ENCODE peak calls at places on chromosomes 12 and 14, in nine cellular contexts. One of them, this sample, is unnamed.

GRCh38 chr14:100261621-100262020 is 22.7 kb downstream of the YY1 start:
- DNase-seq in aorta: no peak
- DNase-seq in sigmoid colon: no peak
- DNase-seq in GM13977: no peak
- DNase-seq in astrocyte of the cerebellum: no peak
- DNase-seq in stimulated activated CD4-positive, alpha-beta T cell treated with anti-CD3 and anti-CD28 coated beads, Interleukin-15, amount 100 ng/mL, for 24 hours: peak; percentile 36
- DNase-seq in NCI-H748 treated with DMSO at 0.1 percent for 48 hours: no peak
- DNase-seq in prostate gland: no peak
- DNase-seq in adipocyte: no peak
- DNase-seq in this sample: no peak

GRCh38 chr12:122471324-122472226 is 29.2 kb downstream of the ZCCHC8 start:
- DNase-seq in aorta: no peak
- DNase-seq in sigmoid colon: no peak
- DNase-seq in GM13977: peak; percentile 54
- DNase-seq in astrocyte of the cerebellum: peak; percentile 72
- DNase-seq in stimulated activated CD4-positive, alpha-beta T cell treated with anti-CD3 and anti-CD28 coated beads, Interleukin-15, amount 100 ng/mL, for 24 hours: no peak
- DNase-seq in NCI-H748 treated with DMSO at 0.1 percent for 48 hours: peak; percentile 34
- DNase-seq in prostate gland: peak; percentile 16
- DNase-seq in adipocyte: peak; percentile 93
- DNase-seq in this sample: no peak

GRCh38 chr12:131950182-131950913 is 606 bp downstream of the EP400 start:
- DNase-seq in aorta: peak; percentile 85
- DNase-seq in sigmoid colon: peak; percentile 70
- DNase-seq in GM13977: peak; percentile 58
- DNase-seq in astrocyte of the cerebellum: no peak
- DNase-seq in stimulated activated CD4-positive, alpha-beta T cell treated with anti-CD3 and anti-CD28 coated beads, Interleukin-15, amount 100 ng/mL, for 24 hours: peak; percentile 54
- DNase-seq in NCI-H748 treated with DMSO at 0.1 percent for 48 hours: no peak
- DNase-seq in prostate gland: no peak
- DNase-seq in adipocyte: peak; percentile 70
- DNase-seq in this sample: no peak

GRCh38 chr14:104103061-104104005 is 17.8 kb downstream of the ASPG start:
- DNase-seq in aorta: peak; percentile 72
- DNase-seq in sigmoid colon: no peak
- DNase-seq in GM13977: no peak
- DNase-seq in astrocyte of the cerebellum: no peak
- DNase-seq in stimulated activated CD4-positive, alpha-beta T cell treated with anti-CD3 and anti-CD28 coated beads, Interleukin-15, amount 100 ng/mL, for 24 hours: no peak
- DNase-seq in NCI-H748 treated with DMSO at 0.1 percent for 48 hours: no peak
- DNase-seq in prostate gland: no peak
- DNase-seq in adipocyte: no peak
- DNase-seq in this sample: peak; percentile 71

GRCh38 chr12:50482566-50482965 is 22.2 kb upstream of the DIP2B start:
- DNase-seq in aorta: no peak
- DNase-seq in sigmoid colon: no peak
- DNase-seq in GM13977: no peak
- DNase-seq in astrocyte of the cerebellum: no peak
- DNase-seq in stimulated activated CD4-positive, alpha-beta T cell treated with anti-CD3 and anti-CD28 coated beads, Interleukin-15, amount 100 ng/mL, for 24 hours: no peak
- DNase-seq in NCI-H748 treated with DMSO at 0.1 percent for 48 hours: no peak
- DNase-seq in prostate gland: no peak
- DNase-seq in adipocyte: no peak
- DNase-seq in this sample: no peak

GRCh38 chr12:94938583-94938982 is 64.9 kb downstream of the NDUFA12 start:
- DNase-seq in aorta: no peak
- DNase-seq in sigmoid colon: no peak
- DNase-seq in GM13977: no peak
- DNase-seq in astrocyte of the cerebellum: no peak
- DNase-seq in stimulated activated CD4-positive, alpha-beta T cell treated with anti-CD3 and anti-CD28 coated beads, Interleukin-15, amount 100 ng/mL, for 24 hours: no peak
- DNase-seq in NCI-H748 treated with DMSO at 0.1 percent for 48 hours: no peak
- DNase-seq in prostate gland: no peak
- DNase-seq in adipocyte: no peak
- DNase-seq in this sample: no peak

GRCh38 chr12:37543966-37544668 is 772.5 kb upstream of the ALG10B start:
- DNase-seq in aorta: no peak
- DNase-seq in sigmoid colon: no peak
- DNase-seq in GM13977: no peak
- DNase-seq in astrocyte of the cerebellum: no peak
- DNase-seq in stimulated activated CD4-positive, alpha-beta T cell treated with anti-CD3 and anti-CD28 coated beads, Interleukin-15, amount 100 ng/mL, for 24 hours: no peak
- DNase-seq in NCI-H748 treated with DMSO at 0.1 percent for 48 hours: no peak
- DNase-seq in prostate gland: no peak
- DNase-seq in adipocyte: no peak
- DNase-seq in this sample: no peak

GRCh38 chr12:90627180-90627896 is 327.6 kb downstream of the CCER1 start:
- DNase-seq in aorta: no peak
- DNase-seq in sigmoid colon: no peak
- DNase-seq in GM13977: no peak
- DNase-seq in astrocyte of the cerebellum: peak; percentile 4
- DNase-seq in stimulated activated CD4-positive, alpha-beta T cell treated with anti-CD3 and anti-CD28 coated beads, Interleukin-15, amount 100 ng/mL, for 24 hours: no peak
- DNase-seq in NCI-H748 treated with DMSO at 0.1 percent for 48 hours: no peak
- DNase-seq in prostate gland: no peak
- DNase-seq in adipocyte: no peak
- DNase-seq in this sample: peak; percentile 35

GRCh38 chr14:82354126-82354525 is 820.5 kb upstream of the SEL1L start:
- DNase-seq in aorta: no peak
- DNase-seq in sigmoid colon: no peak
- DNase-seq in GM13977: no peak
- DNase-seq in astrocyte of the cerebellum: no peak
- DNase-seq in stimulated activated CD4-positive, alpha-beta T cell treated with anti-CD3 and anti-CD28 coated beads, Interleukin-15, amount 100 ng/mL, for 24 hours: no peak
- DNase-seq in NCI-H748 treated with DMSO at 0.1 percent for 48 hours: no peak
- DNase-seq in prostate gland: no peak
- DNase-seq in adipocyte: no peak
- DNase-seq in this sample: no peak

GRCh38 chr12:47730341-47730744 is 5.1 kb upstream of the ENDOU start:
- DNase-seq in aorta: no peak
- DNase-seq in sigmoid colon: no peak
- DNase-seq in GM13977: no peak
- DNase-seq in astrocyte of the cerebellum: no peak
- DNase-seq in stimulated activated CD4-positive, alpha-beta T cell treated with anti-CD3 and anti-CD28 coated beads, Interleukin-15, amount 100 ng/mL, for 24 hours: no peak
- DNase-seq in NCI-H748 treated with DMSO at 0.1 percent for 48 hours: no peak
- DNase-seq in prostate gland: no peak
- DNase-seq in adipocyte: no peak
- DNase-seq in this sample: no peak

GRCh38 chr12:103924761-103925641 is 5.2 kb upstream of the HSP90B1 start:
- DNase-seq in aorta: no peak
- DNase-seq in sigmoid colon: no peak
- DNase-seq in GM13977: peak; percentile 56
- DNase-seq in astrocyte of the cerebellum: peak; percentile 77
- DNase-seq in stimulated activated CD4-positive, alpha-beta T cell treated with anti-CD3 and anti-CD28 coated beads, Interleukin-15, amount 100 ng/mL, for 24 hours: peak; percentile 67
- DNase-seq in NCI-H748 treated with DMSO at 0.1 percent for 48 hours: no peak
- DNase-seq in prostate gland: no peak
- DNase-seq in adipocyte: peak; percentile 24
- DNase-seq in this sample: no peak

GRCh38 chr12:112988224-112988623 is 9.9 kb downstream of the OAS2 start:
- DNase-seq in aorta: no peak
- DNase-seq in sigmoid colon: no peak
- DNase-seq in GM13977: no peak
- DNase-seq in astrocyte of the cerebellum: no peak
- DNase-seq in stimulated activated CD4-positive, alpha-beta T cell treated with anti-CD3 and anti-CD28 coated beads, Interleukin-15, amount 100 ng/mL, for 24 hours: peak; percentile 23
- DNase-seq in NCI-H748 treated with DMSO at 0.1 percent for 48 hours: no peak
- DNase-seq in prostate gland: no peak
- DNase-seq in adipocyte: no peak
- DNase-seq in this sample: no peak

This sample was measured in spleen.